ENCODE peak calls at places on chromosomes 4 and X, in ten cellular contexts. O is ELF-1; Z is effector memory CD4-positive, alpha-beta T cell; L is nephron progenitor cell; C is naive thymus-derived CD8-positive, alpha-beta T cell; D is occipital lobe; W is skeletal muscle cell; I is EH; F is germinal center; Q is activated CD4-positive, alpha-beta memory T cell treated with anti-CD3 and anti-CD28 coated beads for 36 hours. X is an unnamed sample.

GRCh38 chrX:13411496-13412207 is 91.8 kb upstream of the ATXN3L start:
- DNase-seq in O (no peak), Z (no peak), L (no peak), C (no peak), D (no peak), W (no peak), I (no peak), F (no peak), Q (no peak), X (no peak)

GRCh38 chr4:134906404-134907023 is 704.9 kb upstream of the PABPC4L start:
- DNase-seq in O (peak), Z (no peak), L (peak), C (no peak), D (no peak), W (no peak), I (peak), F (no peak), Q (no peak), X (no peak)

GRCh38 chr4:37890501-37891220 is at the start of gene TBC1D1:
- DNase-seq in O (peak), Z (peak), L (peak), C (peak), D (peak), W (no peak), I (peak), F (peak), Q (peak), X (peak)

GRCh38 chr4:82515705-82516104 is 46.1 kb downstream of the TMEM150C start:
- DNase-seq in O (peak), Z (no peak), L (no peak), C (no peak), D (peak), W (peak), I (peak), F (no peak), Q (no peak), X (no peak)

GRCh38 chr4:128686032-128686465 is 123.5 kb upstream of the JADE1 start:
- DNase-seq in O (no peak), Z (no peak), L (no peak), C (no peak), D (no peak), W (no peak), I (no peak), F (no peak), Q (no peak), X (no peak)

GRCh38 chr4:14608630-14609029 is 393.7 kb upstream of the CPEB2 start:
- DNase-seq in O (no peak), Z (no peak), L (no peak), C (no peak), D (no peak), W (no peak), I (no peak), F (no peak), Q (no peak), X (no peak)

GRCh38 chrX:8815460-8816065 is 14.4 kb upstream of the FAM9A start:
- DNase-seq in O (peak), Z (no peak), L (peak), C (no peak), D (no peak), W (no peak), I (peak), F (peak), Q (no peak), X (peak)

GRCh38 chr4:114263233-114263632 is 283.8 kb upstream of the ARSJ start:
- DNase-seq in O (no peak), Z (no peak), L (no peak), C (no peak), D (no peak), W (peak), I (peak), F (no peak), Q (no peak), X (no peak)

GRCh38 chrX:153495362-153495751 is 577 bp downstream of the BGN start:
- DNase-seq in O (no peak), Z (no peak), L (no peak), C (no peak), D (no peak), W (no peak), I (peak), F (no peak), Q (no peak), X (no peak)

GRCh38 chrX:136588060-136588459 is 56.0 kb downstream of the VGLL1 start:
- DNase-seq in O (no peak), Z (no peak), L (no peak), C (no peak), D (no peak), W (no peak), I (no peak), F (no peak), Q (no peak), X (no peak)

GRCh38 chr4:185369729-185370128 is 26.0 kb downstream of the LRP2BP start:
- DNase-seq in O (no peak), Z (no peak), L (no peak), C (no peak), D (no peak), W (no peak), I (peak), F (no peak), Q (no peak), X (no peak)

GRCh38 chrX:123846598-123847038 is 13.2 kb upstream of the XIAP start:
- DNase-seq in O (peak), Z (no peak), L (no peak), C (no peak), D (no peak), W (no peak), I (peak), F (no peak), Q (no peak), X (no peak)

GRCh38 chrX:116607766-116608165 is 145.0 kb upstream of the CT83 start:
- DNase-seq in O (no peak), Z (no peak), L (no peak), C (no peak), D (no peak), W (no peak), I (no peak), F (no peak), Q (no peak), X (no peak)

GRCh38 chr4:169340834-169341233 is 70.1 kb upstream of the SH3RF1 start:
- DNase-seq in O (no peak), Z (no peak), L (no peak), C (no peak), D (peak), W (no peak), I (no peak), F (no peak), Q (no peak), X (no peak)

GRCh38 chrX:48461830-48462229 is 8.2 kb downstream of the SLC38A5 start:
- DNase-seq in O (no peak), Z (no peak), L (no peak), C (no peak), D (no peak), W (no peak), I (no peak), F (no peak), Q (peak), X (no peak)

GRCh38 chr4:158538911-158539310 is 17.2 kb downstream of the RXFP1 start:
- DNase-seq in O (no peak), Z (no peak), L (no peak), C (no peak), D (no peak), W (no peak), I (no peak), F (no peak), Q (no peak), X (no peak)

GRCh38 chrX:17355976-17356375 is 19.0 kb upstream of the NHS start:
- DNase-seq in O (no peak), Z (no peak), L (no peak), C (no peak), D (no peak), W (no peak), I (no peak), F (no peak), Q (no peak), X (no peak)

GRCh38 chrX:71195959-71196727 is 26.9 kb upstream of the GJB1 start:
- DNase-seq in O (peak), Z (no peak), L (no peak), C (no peak), D (no peak), W (no peak), I (no peak), F (no peak), Q (peak), X (no peak)

GRCh38 chr4:77920371-77920770 is 57.7 kb downstream of the MRPL1 start:
- DNase-seq in O (no peak), Z (no peak), L (no peak), C (no peak), D (no peak), W (no peak), I (no peak), F (no peak), Q (no peak), X (no peak)

GRCh38 chrX:15151267-15152196 is 118.4 kb downstream of the ASB9 start:
- DNase-seq in O (no peak), Z (peak), L (no peak), C (no peak), D (no peak), W (no peak), I (peak), F (peak), Q (peak), X (no peak)

GRCh38 chrX:85379174-85379907 is at the start of gene POF1B:
- DNase-seq in O (peak), Z (no peak), L (no peak), C (no peak), D (no peak), W (no peak), I (no peak), F (no peak), Q (no peak), X (no peak)

GRCh38 chr4:55277011-55277410 is 69.0 kb upstream of the SRD5A3 start:
- DNase-seq in O (no peak), Z (no peak), L (no peak), C (no peak), D (no peak), W (no peak), I (no peak), F (no peak), Q (no peak), X (no peak)

GRCh38 chr4:1567808-1568581 is 116.1 kb downstream of the FAM53A start:
- DNase-seq in O (no peak), Z (no peak), L (peak), C (no peak), D (no peak), W (no peak), I (no peak), F (no peak), Q (no peak), X (no peak)

GRCh38 chr4:2962099-2962455 is 1.1 kb downstream of the NOP14 start:
- DNase-seq in O (peak), Z (no peak), L (peak), C (no peak), D (no peak), W (no peak), I (peak), F (no peak), Q (peak), X (peak)

GRCh38 chrX:14357314-14357713 is 172.0 kb upstream of the GLRA2 start:
- DNase-seq in O (no peak), Z (no peak), L (no peak), C (no peak), D (no peak), W (no peak), I (no peak), F (no peak), Q (no peak), X (no peak)

GRCh38 chrX:100659431-100660137 is 15.6 kb downstream of the SRPX2 start:
- DNase-seq in O (no peak), Z (no peak), L (no peak), C (no peak), D (no peak), W (no peak), I (no peak), F (no peak), Q (no peak), X (no peak)

GRCh38 chr4:23614284-23614892 is 275.5 kb downstream of the PPARGC1A start:
- DNase-seq in O (peak), Z (no peak), L (no peak), C (no peak), D (no peak), W (no peak), I (peak), F (no peak), Q (no peak), X (no peak)

GRCh38 chr4:100317032-100317864 is 127.0 kb upstream of the DDIT4L start:
- DNase-seq in O (no peak), Z (no peak), L (no peak), C (no peak), D (no peak), W (no peak), I (peak), F (no peak), Q (no peak), X (no peak)